ENCODE peak calls at places on chromosomes 11 and 22, in six cellular contexts. P is B cell, T is AG09319, F is fibroblast of mammary gland, Q is kidney, G is HCT116. N is an unnamed sample.

GRCh38 chr11:117087446-117087845 is 10.8 kb downstream of the SIK3 start:
- DNase-seq in F (no peak), G (no peak), Q (no peak), P (no peak), T (no peak), N (no peak)

GRCh38 chr22:35212020-35212419 is 45.3 kb upstream of the HMGXB4 start:
- DNase-seq in P (no peak), Q (no peak), F (peak), G (no peak), T (no peak), N (peak)

GRCh38 chr11:33674035-33674814 is 26.4 kb downstream of the C11orf91 start:
- DNase-seq in T (no peak), F (peak), Q (no peak), P (no peak), G (no peak), N (no peak)

GRCh38 chr11:32333335-32333991 is 101.9 kb downstream of the WT1 start:
- DNase-seq in P (no peak), G (no peak), T (peak), F (peak), Q (peak), N (no peak)

GRCh38 chr22:26835929-26836528 is 178.6 kb downstream of the MIAT start:
- DNase-seq in G (peak), T (no peak), Q (no peak), P (peak), F (peak), N (peak)

GRCh38 chr11:132115454-132115853 is 745.0 kb downstream of the NTM start:
- DNase-seq in G (no peak), T (no peak), P (no peak), F (peak), Q (no peak), N (no peak)

GRCh38 chr22:26903030-26903856 is 245.9 kb downstream of the MIAT start:
- DNase-seq in F (no peak), P (no peak), T (no peak), Q (peak), G (no peak), N (no peak)

GRCh38 chr11:69075421-69076128 is 26.8 kb downstream of the TPCN2 start:
- DNase-seq in P (no peak), T (peak), F (peak), G (peak), Q (no peak), N (peak)

GRCh38 chr22:31616315-31616980 is 45.6 kb downstream of the PISD start:
- DNase-seq in G (no peak), P (peak), T (no peak), Q (no peak), F (no peak), N (no peak)

GRCh38 chr22:44455151-44455962 is 42.7 kb downstream of the RTL6 start:
- DNase-seq in T (no peak), G (no peak), Q (peak), P (no peak), F (no peak), N (peak)

GRCh38 chr22:29481265-29482000 is 1.4 kb downstream of the NEFH start:
- DNase-seq in F (peak), Q (no peak), G (no peak), T (no peak), P (no peak), N (peak)
- TF ChIP-seq CTCF in F (no peak), Q (no peak), G (no peak), T (no peak), P (no peak), N (no peak)

DNA sequence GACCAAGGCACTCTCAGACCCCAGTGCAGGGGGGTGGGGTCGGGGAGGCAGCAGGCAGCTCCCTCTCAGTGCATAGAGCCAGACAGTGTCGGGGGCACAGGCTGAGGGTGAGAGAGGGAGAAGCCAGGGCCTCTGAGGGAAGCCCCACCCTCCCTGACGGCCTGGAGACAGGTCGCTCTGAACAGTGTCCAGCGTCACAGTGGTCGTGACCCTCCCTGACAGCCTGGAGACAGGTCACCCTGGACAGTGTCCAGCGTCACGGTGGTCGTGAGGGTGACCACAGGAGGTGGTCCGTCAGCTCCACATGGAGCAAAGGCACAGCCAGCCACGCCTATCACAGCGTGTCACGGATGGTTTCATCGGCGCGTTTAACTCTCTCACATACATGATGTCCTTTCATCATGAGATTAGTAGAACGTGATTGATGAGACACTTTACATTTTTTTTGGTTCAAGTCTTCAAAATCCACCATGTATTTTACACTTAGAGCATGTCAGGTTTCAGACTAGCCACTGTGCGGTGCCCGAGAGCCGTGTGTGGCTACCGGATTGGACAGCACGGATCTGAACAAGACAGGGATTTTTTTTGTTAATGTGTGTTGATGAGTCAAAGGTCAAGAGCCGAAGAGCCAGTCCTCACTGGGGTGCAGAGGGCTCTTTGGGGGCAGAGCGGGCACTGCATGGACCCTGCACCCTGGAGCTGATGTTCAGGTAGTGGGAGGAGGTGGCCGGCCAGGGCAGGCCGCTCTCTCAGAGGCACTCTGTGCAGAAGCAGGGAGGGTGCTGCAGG is 23.9 kb upstream of the PANX2 start:
- DNase-seq in Q (peak), T (no peak), P (no peak), G (peak), F (peak), N (peak)
- TF ChIP-seq CTCF in Q (peak), T (peak), P (no peak), G (peak), F (peak), N (peak)

GRCh38 chr22:29353860-29354259 is 34.5 kb downstream of the AP1B1 start:
- DNase-seq in G (no peak), T (no peak), P (no peak), F (no peak), Q (no peak), N (no peak)

DNA sequence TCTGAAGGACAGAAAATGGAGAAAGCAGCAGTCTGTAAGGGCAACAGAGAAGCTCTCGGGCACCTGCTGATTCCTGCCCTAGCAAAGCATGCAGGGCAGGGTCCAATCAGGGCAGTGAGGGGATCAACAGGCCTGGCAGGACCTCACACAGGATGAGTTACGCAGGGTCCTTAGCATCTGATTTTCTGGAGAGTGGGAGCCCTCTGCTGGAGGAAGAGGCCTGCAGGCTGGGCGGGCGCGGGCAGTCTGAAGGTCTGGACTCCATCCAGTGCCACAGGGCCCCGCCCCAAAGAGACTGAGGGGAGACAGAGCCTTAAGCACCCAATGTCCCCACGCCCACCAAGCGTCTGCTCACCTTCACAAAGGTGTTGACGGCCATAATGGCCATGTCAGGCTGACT is 28.9 kb downstream of the AP1B1 start:
- DNase-seq in G (peak), T (peak), Q (no peak), P (no peak), F (peak), N (peak)
- TF ChIP-seq CTCF in G (peak), T (peak), Q (peak), P (no peak), F (peak), N (peak)

GRCh38 chr11:85541683-85542082 is 85.5 kb downstream of the DLG2 start:
- DNase-seq in Q (no peak), P (no peak), G (no peak), T (no peak), F (no peak), N (no peak)

GRCh38 chr11:85539029-85539689 is 88.0 kb downstream of the DLG2 start:
- DNase-seq in F (no peak), P (no peak), G (no peak), T (no peak), Q (no peak), N (no peak)

GRCh38 chr11:85539740-85540139 is 87.4 kb downstream of the DLG2 start:
- DNase-seq in Q (no peak), G (no peak), F (no peak), P (no peak), T (no peak), N (no peak)

GRCh38 chr11:85540181-85540580 is 87.0 kb downstream of the DLG2 start:
- DNase-seq in F (no peak), P (no peak), G (no peak), Q (no peak), T (no peak), N (no peak)

DNA sequence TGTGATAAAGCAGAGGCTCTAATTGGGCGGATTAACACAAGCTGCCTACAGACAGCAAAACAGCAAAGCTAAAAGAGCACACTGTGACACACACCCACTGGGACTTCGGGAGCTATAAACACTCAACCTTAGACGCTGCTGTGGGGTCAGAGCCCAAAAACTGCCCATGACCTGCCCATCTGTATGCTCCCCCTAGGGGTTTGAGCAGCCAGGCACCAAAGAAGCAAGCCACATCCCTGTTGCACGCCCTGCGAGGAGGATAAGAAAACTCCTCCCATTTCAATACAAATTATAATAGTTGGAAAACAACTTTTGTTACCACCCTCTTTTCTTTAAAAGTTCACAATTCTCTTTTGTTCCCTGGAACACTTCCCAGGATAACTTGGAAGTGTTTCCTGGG is 86.5 kb downstream of the DLG2 start:
- DNase-seq in P (no peak), F (peak), G (no peak), T (no peak), Q (no peak), N (no peak)
- TF ChIP-seq CTCF in P (no peak), F (peak), G (no peak), T (no peak), Q (no peak), N (no peak)

N was measured in MCF 10A.